ENCODE peak calls at places on chromosomes 1 and 21, in five cellular contexts. Y, L, C, P and T are unnamed samples.

GRCh38 chr1:224333939-224334701 is 4.1 kb upstream of the NVL start:
- DNase-seq in P (no peak), Y (no peak), L (no peak), C (peak; percentile 13), T (no peak)

GRCh38 chr1:170010443-170010842 is 64.1 kb downstream of the KIFAP3 start:
- DNase-seq in Y (peak; percentile 44), P (no peak), C (peak; percentile 48), L (peak; percentile 55), T (no peak)

GRCh38 chr1:26340047-26340481 is 13.9 kb downstream of the CRYBG2 start:
- DNase-seq in Y (no peak), P (no peak), C (no peak), L (no peak), T (no peak)

GRCh38 chr1:17507916-17508315 is 31.6 kb upstream of the ARHGEF10L start:
- DNase-seq in Y (no peak), L (no peak), C (no peak), P (no peak), T (no peak)

GRCh38 chr1:88800382-88801051 is 90.8 kb downstream of the GTF2B start:
- DNase-seq in L (no peak), P (no peak), C (peak; percentile 24), Y (peak; percentile 33), T (no peak)

GRCh38 chr1:234922987-234923386 is 205.7 kb downstream of the TOMM20 start:
- DNase-seq in C (no peak), Y (no peak), L (no peak), P (no peak), T (no peak)

GRCh38 chr1:241387216-241387615 is 30.2 kb upstream of the RGS7 start:
- DNase-seq in L (no peak), C (no peak), P (no peak), Y (no peak), T (no peak)

GRCh38 chr1:43058545-43059360 is 100.1 kb upstream of the SLC2A1 start:
- DNase-seq in L (no peak), C (peak; percentile 7), P (no peak), Y (no peak), T (no peak)

GRCh38 chr21:41641821-41642368 is 125.0 kb downstream of the RIPK4 start:
- DNase-seq in Y (peak; percentile 41), P (no peak), L (no peak), C (peak; percentile 71), T (no peak)

GRCh38 chr1:229114781-229115417 is 156.0 kb upstream of the RAB4A start:
- DNase-seq in C (no peak), L (no peak), Y (peak; percentile 18), P (no peak), T (no peak)

GRCh38 chr1:160579216-160579701 is at the start of gene CD84:
- DNase-seq in P (no peak), L (no peak), Y (no peak), C (no peak), T (no peak)

GRCh38 chr1:17369466-17369865 is 2.5 kb upstream of the PADI6 start:
- DNase-seq in P (peak; percentile 23), Y (no peak), C (no peak), L (no peak), T (no peak)

DNA sequence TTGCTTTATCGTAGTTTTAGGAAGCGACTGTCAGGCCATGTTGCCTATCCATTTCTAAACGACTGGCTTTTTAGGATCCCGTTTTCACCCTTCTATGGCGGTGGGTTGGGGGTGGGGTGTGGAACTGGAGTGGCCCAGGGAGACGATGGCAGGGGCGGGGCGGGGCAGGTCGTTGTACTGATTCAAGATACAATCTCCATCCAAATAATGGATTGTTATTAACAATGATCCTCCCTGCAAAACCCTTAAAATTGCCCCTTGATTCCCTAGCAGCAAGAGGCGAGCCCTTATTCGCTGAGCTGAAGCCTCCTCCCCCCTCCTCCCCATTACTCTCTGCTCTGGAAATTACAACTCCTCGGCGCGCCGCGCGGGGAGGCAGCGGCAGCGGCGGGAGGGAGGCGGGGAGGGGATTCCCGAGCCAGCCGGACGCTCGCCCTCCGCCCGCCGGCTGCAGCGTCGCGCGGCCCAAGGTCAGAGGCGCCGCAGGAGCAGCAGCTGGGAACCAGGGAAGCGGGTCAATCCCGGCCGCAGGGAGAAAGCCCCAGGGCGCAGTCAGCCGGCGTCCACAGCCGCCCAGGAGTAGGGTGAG is at the start of gene TRIM67:
- DNase-seq in L (no peak), C (peak; percentile 21), Y (peak; percentile 7), P (no peak), T (no peak)
- TF ChIP-seq EZH2 in L (no peak), C (no peak), Y (no peak), P (no peak), T (no peak)

DNA sequence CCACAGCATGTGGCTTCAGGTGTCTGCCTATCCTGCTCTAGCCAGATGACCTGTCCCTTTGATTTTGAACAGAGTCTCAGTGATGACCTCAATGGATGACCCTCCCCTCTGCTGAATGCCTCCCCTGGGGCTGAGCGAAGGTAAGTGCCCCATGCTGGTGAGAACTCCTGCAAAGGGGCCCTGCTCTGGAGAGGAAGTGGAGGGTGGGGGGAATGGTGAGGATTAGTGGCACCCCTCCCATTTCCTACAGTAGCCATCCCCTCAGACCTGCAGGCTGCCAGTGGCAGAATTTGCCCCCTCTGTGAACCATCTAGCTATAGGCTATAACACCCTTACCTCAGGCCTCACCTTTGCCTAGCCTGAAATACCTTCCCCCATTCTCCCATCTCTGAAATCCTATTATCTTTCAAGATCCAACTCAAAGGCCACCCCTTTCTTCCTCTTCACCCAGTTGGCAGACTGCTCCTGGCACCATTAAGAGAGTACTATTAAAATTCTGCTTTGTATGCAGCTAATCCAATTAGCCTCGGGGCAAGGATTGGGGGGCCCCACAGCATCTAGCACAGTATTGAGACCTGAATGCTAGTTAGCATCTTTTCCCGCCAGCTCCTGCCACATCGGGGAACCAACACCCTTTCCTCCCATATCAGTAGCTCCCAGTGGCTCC is 3.8 kb upstream of the PMVK start:
- DNase-seq in P (no peak), L (no peak), Y (no peak), C (no peak), T (peak; percentile 79)
- TF ChIP-seq POLR2AphosphoS5 in P (no peak), L (no peak), Y (no peak), C (no peak), T (peak; percentile 34)

GRCh38 chr1:45620588-45621500 is 3.0 kb downstream of the CCDC17 start:
- DNase-seq in P (no peak), Y (no peak), C (no peak), L (no peak), T (no peak)

GRCh38 chr1:45622267-45622890 is 1.5 kb downstream of the CCDC17 start:
- DNase-seq in C (no peak), L (no peak), Y (no peak), P (no peak), T (no peak)

GRCh38 chr1:45621895-45622266 is 2.0 kb downstream of the CCDC17 start:
- DNase-seq in P (no peak), Y (no peak), L (no peak), C (no peak), T (no peak)

GRCh38 chr1:45622891-45623394 is 911 bp downstream of the CCDC17 start:
- DNase-seq in C (no peak), Y (no peak), L (no peak), P (no peak), T (no peak)

GRCh38 chr1:45621501-45621836 is 2.4 kb downstream of the CCDC17 start:
- DNase-seq in P (no peak), L (no peak), Y (no peak), C (peak; percentile 33), T (no peak)
- TF ChIP-seq EZH2 in P (no peak), L (no peak), Y (no peak), C (no peak), T (no peak)

GRCh38 chr1:21242846-21243245 is 47.4 kb downstream of the ECE1 start:
- DNase-seq in L (no peak), C (no peak), Y (no peak), P (no peak), T (no peak)

GRCh38 chr1:21246905-21247642 is 43.2 kb downstream of the ECE1 start:
- DNase-seq in C (no peak), P (no peak), Y (no peak), L (no peak), T (no peak)

GRCh38 chr1:21245688-21246229 is 44.5 kb downstream of the ECE1 start:
- DNase-seq in P (no peak), C (no peak), L (no peak), Y (no peak), T (no peak)

GRCh38 chr1:21244154-21244553 is 46.1 kb downstream of the ECE1 start:
- DNase-seq in L (no peak), Y (no peak), C (no peak), P (no peak), T (no peak)

DNA sequence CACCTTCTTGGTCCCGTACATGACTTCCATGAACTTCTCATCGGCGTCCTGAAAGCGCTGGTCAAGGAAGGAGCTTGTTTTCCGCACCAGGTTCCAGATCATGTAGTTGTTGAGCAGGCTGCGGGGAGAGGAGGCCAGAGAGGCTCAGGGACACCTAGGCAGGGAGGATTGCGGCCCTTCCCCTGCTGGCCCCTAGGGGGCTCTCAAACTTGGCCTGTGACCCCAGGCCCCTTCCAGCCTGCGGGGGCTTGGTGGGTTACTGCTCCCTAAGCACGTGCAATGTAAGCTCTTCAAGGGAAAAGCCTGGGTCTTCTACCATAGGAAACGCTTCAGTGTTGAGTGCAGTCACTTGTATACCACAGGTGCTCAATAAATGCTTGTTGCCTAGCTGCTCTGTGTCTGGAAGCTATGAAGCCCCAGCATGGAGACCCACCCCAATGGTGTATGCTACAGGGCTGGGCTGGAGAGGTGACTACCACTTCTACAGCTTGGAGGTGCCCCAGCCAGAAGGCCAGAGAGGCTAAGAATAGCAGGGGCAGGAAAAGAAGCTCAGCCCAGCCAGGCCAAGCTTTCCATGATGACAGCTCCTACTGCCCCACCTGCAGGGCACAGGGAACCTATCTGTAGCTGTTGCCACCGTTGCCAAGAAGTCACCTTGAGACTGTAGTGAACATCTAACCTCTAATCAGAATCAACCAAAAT is 45.1 kb downstream of the ECE1 start:
- DNase-seq in L (no peak), P (no peak), Y (no peak), C (no peak), T (no peak)
- TF ChIP-seq POLR2AphosphoS5 in L (no peak), P (no peak), Y (no peak), C (no peak), T (no peak)

GRCh38 chr1:153679337-153680119 is 1.0 kb downstream of the NPR1 start:
- DNase-seq in C (peak; percentile 56), Y (no peak), P (no peak), L (no peak), T (no peak)
- TF ChIP-seq EZH2 in C (peak; percentile 62), Y (no peak), P (peak; percentile 64), L (no peak), T (peak; percentile 74)

GRCh38 chr1:101410048-101410878 is 173.4 kb downstream of the S1PR1 start:
- DNase-seq in L (no peak), P (no peak), Y (no peak), C (peak; percentile 88), T (no peak)
- TF ChIP-seq POLR2AphosphoS5 in L (no peak), P (no peak), Y (no peak), C (peak; percentile 40), T (no peak)

GRCh38 chr1:84997667-84998600 is 1.0 kb upstream of the MCOLN2 start:
- DNase-seq in P (no peak), L (no peak), C (no peak), Y (no peak), T (no peak)
- TF ChIP-seq EZH2 in P (peak; percentile 91), L (no peak), C (peak; percentile 99), Y (no peak), T (peak; percentile 96)